ENCODE peak calls at places on chromosomes 3 and 15, in four cellular contexts. K is K562, S is GM23338, V is HCT116. Z is an unnamed sample.

GRCh38 chr3:139128803-139129202 is 84.1 kb upstream of the PRR23C start:
- DNase-seq in K (no peak), S (no peak), V (no peak), Z (no peak)

GRCh38 chr3:144754076-144754783 is 782.6 kb downstream of the DIPK2A start:
- DNase-seq in V (no peak), K (no peak), S (no peak), Z (no peak)

GRCh38 chr3:99348451-99348850 is 289.9 kb upstream of the COL8A1 start:
- DNase-seq in S (no peak), V (no peak), K (no peak), Z (no peak)

GRCh38 chr3:133568294-133569014 is 5.0 kb upstream of the CDV3 start:
- DNase-seq in S (no peak), K (no peak), V (peak), Z (no peak)

GRCh38 chr3:47380026-47380600 is 708 bp upstream of the PTPN23 start:
- DNase-seq in K (no peak), S (no peak), V (no peak), Z (no peak)

GRCh38 chr15:29708519-29708918 is 113.7 kb downstream of the TJP1 start:
- DNase-seq in S (no peak), K (no peak), V (no peak), Z (no peak)

GRCh38 chr3:188905991-188906635 is 265.7 kb upstream of the TPRG1 start:
- DNase-seq in K (no peak), V (no peak), S (no peak), Z (no peak)

GRCh38 chr15:39756806-39757522 is 25.7 kb downstream of the FSIP1 start:
- DNase-seq in V (peak), K (peak), S (peak), Z (no peak)

GRCh38 chr3:94173667-94174434 is 111.0 kb downstream of the NSUN3 start:
- DNase-seq in V (no peak), K (no peak), S (no peak), Z (peak)

GRCh38 chr15:31516874-31517273 is 190.2 kb downstream of the KLF13 start:
- DNase-seq in V (no peak), K (no peak), S (no peak), Z (no peak)

GRCh38 chr3:103167850-103168249 is 733.0 kb downstream of the ZPLD1 start:
- DNase-seq in V (no peak), S (no peak), K (no peak), Z (no peak)

GRCh38 chr3:103169289-103169688 is 734.5 kb downstream of the ZPLD1 start:
- DNase-seq in K (no peak), S (no peak), V (no peak), Z (no peak)

GRCh38 chr3:103166890-103167289 is 732.1 kb downstream of the ZPLD1 start:
- DNase-seq in S (no peak), K (no peak), V (no peak), Z (no peak)

GRCh38 chr3:103173940-103174339 is 739.1 kb downstream of the ZPLD1 start:
- DNase-seq in S (no peak), K (no peak), V (no peak), Z (no peak)

GRCh38 chr3:103170651-103171050 is 735.8 kb downstream of the ZPLD1 start:
- DNase-seq in S (no peak), V (no peak), K (no peak), Z (no peak)
- TF ChIP-seq REST in S (no peak), V (no peak), K (no peak), Z (no peak)

GRCh38 chr15:25436707-25437106 is 2.1 kb downstream of the UBE3A start:
- DNase-seq in V (no peak), S (no peak), K (no peak), Z (no peak)
- TF ChIP-seq REST in V (no peak), S (no peak), K (no peak), Z (no peak)

DNA sequence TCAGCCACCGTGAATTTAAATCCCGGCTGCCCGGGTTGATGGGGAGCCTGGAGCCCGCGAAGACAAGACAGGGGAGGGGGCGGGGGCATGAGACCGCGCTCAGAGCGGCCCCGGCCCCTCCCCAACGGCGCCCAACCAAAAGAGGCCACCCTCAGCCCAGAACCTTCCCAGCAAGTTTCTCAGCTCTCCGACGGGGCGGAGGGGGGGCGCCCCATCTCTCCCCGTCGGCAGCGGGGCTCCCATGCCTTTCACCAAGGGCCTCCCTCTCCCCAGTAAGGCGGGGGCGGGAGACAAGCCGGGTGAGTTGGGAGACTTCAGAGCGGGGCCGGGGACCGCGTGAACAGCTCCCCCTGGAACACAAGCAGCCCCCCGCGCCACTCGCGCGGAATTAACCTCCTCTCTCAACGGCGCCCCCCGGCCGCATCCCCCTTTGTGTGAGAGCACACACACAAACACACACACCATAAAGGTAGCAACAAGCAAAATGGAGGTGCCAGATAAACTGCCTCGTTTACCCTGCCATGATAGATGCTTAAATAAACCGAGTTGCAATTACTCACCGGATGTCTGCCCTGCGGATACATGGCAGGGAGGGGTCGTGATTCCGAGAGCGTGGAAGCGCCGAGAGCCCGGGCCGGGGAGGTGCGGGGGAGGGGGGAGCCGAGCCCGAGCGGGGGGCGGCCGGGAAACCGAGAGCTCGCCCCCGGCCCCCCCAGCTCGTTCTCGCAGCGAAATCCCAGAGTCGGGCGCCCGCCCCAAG is 1.3 kb downstream of the TLE3 start:
- DNase-seq in V (no peak), K (peak), S (no peak), Z (peak)
- TF ChIP-seq REST in V (no peak), K (no peak), S (no peak), Z (no peak)

GRCh38 chr3:74861211-74861610 is 246.8 kb upstream of the CNTN3 start:
- DNase-seq in S (peak), K (no peak), V (no peak), Z (no peak)

GRCh38 chr3:74862501-74862900 is 248.0 kb upstream of the CNTN3 start:
- DNase-seq in S (no peak), K (no peak), V (no peak), Z (no peak)

DNA sequence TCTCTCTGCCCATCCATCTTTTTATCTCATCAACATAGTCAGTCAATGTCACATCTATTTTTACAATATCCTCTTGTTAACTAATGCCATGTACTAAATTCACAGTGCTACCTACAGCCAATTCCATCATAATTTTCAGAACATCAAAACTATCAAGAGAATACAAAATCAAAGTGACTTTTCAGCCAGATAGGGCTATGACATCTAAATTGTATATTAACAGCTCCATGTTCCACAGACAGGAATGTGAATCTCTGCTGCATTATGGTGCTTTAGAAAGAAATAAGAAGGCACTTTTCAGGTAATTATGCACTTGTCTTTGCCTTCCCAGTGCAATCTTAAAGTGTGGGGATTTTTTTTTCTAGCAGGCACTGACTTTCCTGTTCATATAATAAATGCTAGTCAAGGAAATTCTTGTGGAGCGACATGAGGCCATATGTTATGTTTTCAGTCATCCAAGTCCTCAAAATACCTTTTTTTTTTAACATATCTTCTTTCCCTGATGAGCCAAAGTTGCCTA is 252.0 kb upstream of the CNTN3 start:
- DNase-seq in S (no peak), V (no peak), K (no peak), Z (no peak)
- TF ChIP-seq REST in S (no peak), V (no peak), K (no peak), Z (no peak)